ENCODE peak calls at places on chromosomes 1 and 21, in five cellular contexts. One of them, this sample, is unnamed. For H3K27me3 and H3K4me1, the result is how much of the 10 kb centered on the place peaks cover.

GRCh38 chr1:56411484-56412180 is 167.7 kb downstream of the PLPP3 start:
- DNase-seq in heart right ventricle: peak
- DNase-seq in NT2/D1: no peak
- DNase-seq in esophagus squamous epithelium: no peak
- DNase-seq in CD4-positive, alpha-beta memory T cell: no peak
- DNase-seq in this sample: no peak

GRCh38 chr21:45154511-45155508 is 80.4 kb downstream of the ADARB1 start:
- DNase-seq in heart right ventricle: no peak
- DNase-seq in CD4-positive, alpha-beta memory T cell: peak
- DNase-seq in NT2/D1: peak
- DNase-seq in esophagus squamous epithelium: no peak
- DNase-seq in this sample: no peak

GRCh38 chr1:211536606-211537005 is 42.4 kb downstream of the SLC30A1 start:
- DNase-seq in esophagus squamous epithelium: no peak
- DNase-seq in NT2/D1: no peak
- DNase-seq in heart right ventricle: no peak
- DNase-seq in CD4-positive, alpha-beta memory T cell: no peak
- DNase-seq in this sample: no peak

GRCh38 chr1:25796807-25797458 is 3.1 kb upstream of the SELENON start:
- DNase-seq in esophagus squamous epithelium: no peak
- DNase-seq in NT2/D1: peak
- DNase-seq in CD4-positive, alpha-beta memory T cell: peak
- DNase-seq in heart right ventricle: peak
- DNase-seq in this sample: no peak

GRCh38 chr21:45241357-45241756 is 46.3 kb downstream of the POFUT2 start:
- DNase-seq in NT2/D1: no peak
- DNase-seq in CD4-positive, alpha-beta memory T cell: no peak
- DNase-seq in esophagus squamous epithelium: no peak
- DNase-seq in heart right ventricle: no peak
- DNase-seq in this sample: no peak

GRCh38 chr1:94298861-94299260 is 61.5 kb upstream of the ARHGAP29 start:
- DNase-seq in esophagus squamous epithelium: no peak
- DNase-seq in NT2/D1: no peak
- DNase-seq in CD4-positive, alpha-beta memory T cell: no peak
- DNase-seq in heart right ventricle: peak
- DNase-seq in this sample: no peak

GRCh38 chr1:91007827-91008226 is 14.0 kb downstream of the ZNF644 start:
- DNase-seq in heart right ventricle: no peak
- DNase-seq in CD4-positive, alpha-beta memory T cell: no peak
- DNase-seq in esophagus squamous epithelium: no peak
- DNase-seq in NT2/D1: no peak
- DNase-seq in this sample: no peak

GRCh38 chr21:44413566-44414290 is 41.6 kb upstream of the LRRC3 start:
- DNase-seq in heart right ventricle: no peak
- DNase-seq in CD4-positive, alpha-beta memory T cell: no peak
- DNase-seq in NT2/D1: no peak
- DNase-seq in esophagus squamous epithelium: no peak
- DNase-seq in this sample: no peak

GRCh38 chr1:148317288-148317985 is 165.4 kb upstream of the NBPF11 start:
- DNase-seq in NT2/D1: no peak
- DNase-seq in esophagus squamous epithelium: no peak
- DNase-seq in heart right ventricle: no peak
- DNase-seq in CD4-positive, alpha-beta memory T cell: no peak
- DNase-seq in this sample: no peak

GRCh38 chr1:236064674-236065508 is at the start of gene NID1:
- DNase-seq in heart right ventricle: peak
- DNase-seq in CD4-positive, alpha-beta memory T cell: peak
- DNase-seq in NT2/D1: peak
- DNase-seq in esophagus squamous epithelium: no peak
- DNase-seq in this sample: peak

GRCh38 chr1:115179397-115179835 is 90.1 kb upstream of the TSPAN2 start:
- DNase-seq in esophagus squamous epithelium: no peak
- DNase-seq in NT2/D1: no peak
- DNase-seq in CD4-positive, alpha-beta memory T cell: no peak
- DNase-seq in heart right ventricle: peak
- DNase-seq in this sample: no peak

GRCh38 chr1:171912509-171913185 is 71.3 kb downstream of the DNM3 start:
- DNase-seq in CD4-positive, alpha-beta memory T cell: no peak
- DNase-seq in esophagus squamous epithelium: no peak
- DNase-seq in NT2/D1: no peak
- DNase-seq in heart right ventricle: no peak
- DNase-seq in this sample: no peak

GRCh38 chr1:92960395-92961130 is 699 bp downstream of the DIPK1A start:
- DNase-seq in CD4-positive, alpha-beta memory T cell: peak
- DNase-seq in NT2/D1: peak
- DNase-seq in esophagus squamous epithelium: no peak
- DNase-seq in heart right ventricle: peak
- DNase-seq in this sample: no peak

GRCh38 chr1:54904476-54905048 is 17.6 kb upstream of the DHCR24 start:
- DNase-seq in heart right ventricle: no peak
- DNase-seq in NT2/D1: no peak
- DNase-seq in CD4-positive, alpha-beta memory T cell: no peak
- DNase-seq in esophagus squamous epithelium: no peak
- DNase-seq in this sample: no peak

GRCh38 chr1:23222742-23223141 is 5.4 kb upstream of the HTR1D start:
- DNase-seq in CD4-positive, alpha-beta memory T cell: no peak
- DNase-seq in esophagus squamous epithelium: no peak
- DNase-seq in NT2/D1: no peak
- DNase-seq in heart right ventricle: no peak
- DNase-seq in this sample: no peak

GRCh38 chr1:243740255-243740999 is 109.6 kb downstream of the AKT3 start:
- DNase-seq in CD4-positive, alpha-beta memory T cell: no peak
- DNase-seq in esophagus squamous epithelium: no peak
- DNase-seq in heart right ventricle: no peak
- DNase-seq in NT2/D1: peak
- DNase-seq in this sample: no peak

GRCh38 chr1:182995894-182996293 is 27.3 kb upstream of the LAMC1 start:
- DNase-seq in CD4-positive, alpha-beta memory T cell: no peak
- DNase-seq in NT2/D1: no peak
- DNase-seq in heart right ventricle: no peak
- DNase-seq in esophagus squamous epithelium: no peak
- DNase-seq in this sample: no peak

GRCh38 chr1:40981702-40982448 is 2.4 kb downstream of the CTPS1 start:
- DNase-seq in esophagus squamous epithelium: no peak
- DNase-seq in NT2/D1: no peak
- DNase-seq in CD4-positive, alpha-beta memory T cell: no peak
- DNase-seq in heart right ventricle: no peak
- DNase-seq in this sample: no peak

GRCh38 chr1:212062832-212063438 is 27.4 kb downstream of the DTL start:
- DNase-seq in esophagus squamous epithelium: no peak
- DNase-seq in NT2/D1: no peak
- DNase-seq in CD4-positive, alpha-beta memory T cell: no peak
- DNase-seq in heart right ventricle: no peak
- DNase-seq in this sample: no peak

GRCh38 chr1:213892471-213892870 is 95.3 kb upstream of the PROX1 start:
- DNase-seq in esophagus squamous epithelium: no peak
- DNase-seq in CD4-positive, alpha-beta memory T cell: no peak
- DNase-seq in heart right ventricle: no peak
- DNase-seq in NT2/D1: no peak
- DNase-seq in this sample: no peak

GRCh38 chr1:32028746-32029145 is 15.1 kb downstream of the KHDRBS1 start:
- DNase-seq in NT2/D1: no peak
- DNase-seq in heart right ventricle: no peak
- DNase-seq in esophagus squamous epithelium: no peak
- DNase-seq in CD4-positive, alpha-beta memory T cell: no peak
- DNase-seq in this sample: no peak

GRCh38 chr1:193753038-193753756 is 566.8 kb upstream of the B3GALT2 start:
- DNase-seq in NT2/D1: no peak
- DNase-seq in CD4-positive, alpha-beta memory T cell: no peak
- DNase-seq in esophagus squamous epithelium: no peak
- DNase-seq in heart right ventricle: no peak
- DNase-seq in this sample: no peak

GRCh38 chr1:30904962-30905335 is 3.6 kb downstream of the SDC3 start:
- DNase-seq in CD4-positive, alpha-beta memory T cell: no peak
- DNase-seq in NT2/D1: no peak
- DNase-seq in heart right ventricle: no peak
- DNase-seq in esophagus squamous epithelium: no peak
- DNase-seq in this sample: no peak

GRCh38 chr1:244231193-244231571 is 180.1 kb downstream of the ZBTB18 start:
- DNase-seq in CD4-positive, alpha-beta memory T cell: no peak
- DNase-seq in NT2/D1: no peak
- DNase-seq in heart right ventricle: no peak
- DNase-seq in esophagus squamous epithelium: no peak
- DNase-seq in this sample: no peak

GRCh38 chr1:170149241-170149640 is 3.5 kb downstream of the NTMT2 start:
- DNase-seq in CD4-positive, alpha-beta memory T cell: no peak
- DNase-seq in esophagus squamous epithelium: no peak
- DNase-seq in heart right ventricle: no peak
- DNase-seq in NT2/D1: no peak
- DNase-seq in this sample: no peak

GRCh38 chr1:31799196-31799894 is 16.5 kb downstream of the SPOCD1 start:
- DNase-seq in NT2/D1: no peak
- DNase-seq in heart right ventricle: no peak
- DNase-seq in esophagus squamous epithelium: no peak
- DNase-seq in CD4-positive, alpha-beta memory T cell: no peak
- DNase-seq in this sample: no peak

GRCh38 chr1:60503216-60503615 is 429.6 kb upstream of the C1orf87 start:
- DNase-seq in heart right ventricle: no peak
- DNase-seq in CD4-positive, alpha-beta memory T cell: no peak
- DNase-seq in NT2/D1: no peak
- DNase-seq in esophagus squamous epithelium: no peak
- DNase-seq in this sample: no peak

GRCh38 chr1:171898956-171899355 is 57.7 kb downstream of the DNM3 start:
- DNase-seq in CD4-positive, alpha-beta memory T cell: no peak
- DNase-seq in heart right ventricle: no peak
- DNase-seq in NT2/D1: peak
- DNase-seq in esophagus squamous epithelium: no peak
- DNase-seq in this sample: no peak

GRCh38 chr1:74266001-74266400 is 30.8 kb downstream of the TNNI3K start:
- DNase-seq in heart right ventricle: no peak
- DNase-seq in esophagus squamous epithelium: no peak
- DNase-seq in NT2/D1: no peak
- DNase-seq in CD4-positive, alpha-beta memory T cell: no peak
- DNase-seq in this sample: no peak

GRCh38 chr1:216903389-216903754 is 180.1 kb upstream of the ESRRG start:
- DNase-seq in esophagus squamous epithelium: no peak
- DNase-seq in CD4-positive, alpha-beta memory T cell: no peak
- DNase-seq in NT2/D1: no peak
- DNase-seq in heart right ventricle: no peak
- DNase-seq in this sample: no peak

GRCh38 chr1:75135829-75136142 is 1.6 kb downstream of the LHX8 start:
- DNase-seq in NT2/D1: no peak
- DNase-seq in heart right ventricle: no peak
- DNase-seq in CD4-positive, alpha-beta memory T cell: no peak
- DNase-seq in esophagus squamous epithelium: no peak
- DNase-seq in this sample: no peak

GRCh38 chr1:77540501-77541161 is 141.8 kb downstream of the ZZZ3 start:
- DNase-seq in heart right ventricle: no peak
- DNase-seq in esophagus squamous epithelium: no peak
- DNase-seq in CD4-positive, alpha-beta memory T cell: no peak
- DNase-seq in NT2/D1: no peak
- DNase-seq in this sample: no peak

GRCh38 chr1:66253330-66253921 is 280.5 kb upstream of the SGIP1 start:
- DNase-seq in NT2/D1: peak
- DNase-seq in heart right ventricle: peak
- DNase-seq in esophagus squamous epithelium: no peak
- DNase-seq in CD4-positive, alpha-beta memory T cell: no peak
- DNase-seq in this sample: no peak

GRCh38 chr1:35369922-35370671 is 101.6 kb downstream of the ZMYM4 start:
- DNase-seq in esophagus squamous epithelium: no peak
- DNase-seq in NT2/D1: no peak
- DNase-seq in CD4-positive, alpha-beta memory T cell: no peak
- DNase-seq in heart right ventricle: peak
- DNase-seq in this sample: no peak

GRCh38 chr1:24388331-24388870 is 25.2 kb downstream of the STPG1 start:
- DNase-seq in heart right ventricle: no peak
- DNase-seq in esophagus squamous epithelium: no peak
- DNase-seq in NT2/D1: no peak
- DNase-seq in CD4-positive, alpha-beta memory T cell: no peak
- DNase-seq in this sample: no peak

GRCh38 chr1:93846929-93847810 is 31.8 kb downstream of the DNTTIP2 start:
- DNase-seq in CD4-positive, alpha-beta memory T cell: peak
- DNase-seq in esophagus squamous epithelium: peak
- DNase-seq in NT2/D1: peak
- DNase-seq in heart right ventricle: peak
- DNase-seq in this sample: no peak

GRCh38 chr1:153921803-153922075 is 1.0 kb downstream of the GATAD2B start:
- DNase-seq in NT2/D1: no peak
- DNase-seq in heart right ventricle: no peak
- DNase-seq in esophagus squamous epithelium: no peak
- DNase-seq in CD4-positive, alpha-beta memory T cell: peak
- DNase-seq in this sample: no peak
- H3K27me3 ChIP-seq in NT2/D1: under half
- H3K27me3 ChIP-seq in heart right ventricle: under half
- H3K27me3 ChIP-seq in esophagus squamous epithelium: under half
- H3K27me3 ChIP-seq in CD4-positive, alpha-beta memory T cell: under half
- H3K27me3 ChIP-seq in this sample: under half

GRCh38 chr1:27583479-27583878 is 20.5 kb downstream of the AHDC1 start:
- DNase-seq in NT2/D1: no peak
- DNase-seq in CD4-positive, alpha-beta memory T cell: no peak
- DNase-seq in esophagus squamous epithelium: no peak
- DNase-seq in heart right ventricle: no peak
- DNase-seq in this sample: no peak
- H3K4me1 ChIP-seq in NT2/D1: under half
- H3K4me1 ChIP-seq in CD4-positive, alpha-beta memory T cell: under half
- H3K4me1 ChIP-seq in esophagus squamous epithelium: half or more
- H3K4me1 ChIP-seq in heart right ventricle: under half
- H3K4me1 ChIP-seq in this sample: under half

GRCh38 chr1:228006793-228007053 is at the start of gene WNT3A:
- DNase-seq in CD4-positive, alpha-beta memory T cell: no peak
- DNase-seq in heart right ventricle: no peak
- DNase-seq in NT2/D1: no peak
- DNase-seq in esophagus squamous epithelium: no peak
- DNase-seq in this sample: no peak
- H3K27me3 ChIP-seq in CD4-positive, alpha-beta memory T cell: under half
- H3K27me3 ChIP-seq in heart right ventricle: half or more
- H3K27me3 ChIP-seq in NT2/D1: half or more
- H3K27me3 ChIP-seq in esophagus squamous epithelium: under half
- H3K27me3 ChIP-seq in this sample: half or more

GRCh38 chr1:5874416-5875110 is 117.7 kb downstream of the NPHP4 start:
- DNase-seq in NT2/D1: no peak
- DNase-seq in heart right ventricle: no peak
- DNase-seq in CD4-positive, alpha-beta memory T cell: no peak
- DNase-seq in esophagus squamous epithelium: no peak
- DNase-seq in this sample: no peak
- H3K4me1 ChIP-seq in NT2/D1: under half
- H3K4me1 ChIP-seq in heart right ventricle: under half
- H3K4me1 ChIP-seq in CD4-positive, alpha-beta memory T cell: under half
- H3K4me1 ChIP-seq in esophagus squamous epithelium: under half
- H3K4me1 ChIP-seq in this sample: under half

DNA sequence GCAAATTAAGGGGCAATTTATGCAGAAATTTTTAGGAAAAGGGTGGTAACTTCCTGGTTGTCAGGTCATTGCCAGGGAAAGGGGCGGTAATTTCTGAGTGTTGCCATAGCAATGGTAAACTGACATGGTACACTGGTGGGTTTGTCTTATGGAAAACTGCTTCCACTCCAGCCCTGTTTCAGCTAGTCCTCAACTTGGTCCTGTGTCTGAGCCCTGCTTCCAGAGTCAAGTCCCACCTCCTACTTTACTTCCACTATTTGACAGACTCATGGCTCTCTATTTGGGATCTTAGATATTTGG is 12.1 kb upstream of the SLAMF1 start:
- DNase-seq in CD4-positive, alpha-beta memory T cell: no peak
- DNase-seq in heart right ventricle: no peak
- DNase-seq in NT2/D1: no peak
- DNase-seq in esophagus squamous epithelium: no peak
- DNase-seq in this sample: no peak
- H3K27me3 ChIP-seq in CD4-positive, alpha-beta memory T cell: under half
- H3K27me3 ChIP-seq in heart right ventricle: under half
- H3K27me3 ChIP-seq in NT2/D1: under half
- H3K27me3 ChIP-seq in esophagus squamous epithelium: under half
- H3K27me3 ChIP-seq in this sample: under half